ENCODE peak calls at places on chromosome 11, in six cellular contexts. One of them, this sample, is unnamed.
A peak's percentile ranks its signal among the peaks of the same experiment; 100 is the strongest.

GRCh38 chr11:38019072-38019775 is 1421.2 kb upstream of the RAG2 start:
- DNase-seq in Right ventricle myocardium inferior: peak; percentile 45
- DNase-seq in SW480: no peak
- DNase-seq in effector memory CD8-positive, alpha-beta T cell: no peak
- DNase-seq in Right ventricle myocardium superior: no peak
- DNase-seq in hepatic stellate cell: no peak
- DNase-seq in this sample: no peak

GRCh38 chr11:122910775-122911174 is 28.2 kb downstream of the JHY start:
- DNase-seq in Right ventricle myocardium superior: no peak
- DNase-seq in hepatic stellate cell: no peak
- DNase-seq in SW480: peak; percentile 27
- DNase-seq in effector memory CD8-positive, alpha-beta T cell: no peak
- DNase-seq in Right ventricle myocardium inferior: no peak
- DNase-seq in this sample: no peak

GRCh38 chr11:132913295-132913694 is 619.0 kb downstream of the OPCML start:
- DNase-seq in effector memory CD8-positive, alpha-beta T cell: no peak
- DNase-seq in Right ventricle myocardium inferior: no peak
- DNase-seq in SW480: no peak
- DNase-seq in Right ventricle myocardium superior: no peak
- DNase-seq in hepatic stellate cell: no peak
- DNase-seq in this sample: no peak

GRCh38 chr11:27599217-27599616 is 92.6 kb upstream of the LIN7C start:
- DNase-seq in Right ventricle myocardium inferior: no peak
- DNase-seq in effector memory CD8-positive, alpha-beta T cell: no peak
- DNase-seq in SW480: no peak
- DNase-seq in Right ventricle myocardium superior: no peak
- DNase-seq in hepatic stellate cell: no peak
- DNase-seq in this sample: no peak

GRCh38 chr11:73405146-73405510 is 28.9 kb downstream of the RELT start:
- DNase-seq in SW480: no peak
- DNase-seq in Right ventricle myocardium inferior: no peak
- DNase-seq in Right ventricle myocardium superior: no peak
- DNase-seq in effector memory CD8-positive, alpha-beta T cell: no peak
- DNase-seq in hepatic stellate cell: no peak
- DNase-seq in this sample: no peak

GRCh38 chr11:9061807-9062206 is 29.6 kb downstream of the SCUBE2 start:
- DNase-seq in effector memory CD8-positive, alpha-beta T cell: no peak
- DNase-seq in hepatic stellate cell: no peak
- DNase-seq in Right ventricle myocardium inferior: no peak
- DNase-seq in SW480: no peak
- DNase-seq in Right ventricle myocardium superior: no peak
- DNase-seq in this sample: no peak

GRCh38 chr11:66723693-66724092 is 5.3 kb downstream of the SPTBN2 start:
- DNase-seq in SW480: no peak
- DNase-seq in Right ventricle myocardium inferior: no peak
- DNase-seq in hepatic stellate cell: no peak
- DNase-seq in effector memory CD8-positive, alpha-beta T cell: no peak
- DNase-seq in Right ventricle myocardium superior: no peak
- DNase-seq in this sample: no peak

GRCh38 chr11:126391970-126392637 is 36.6 kb downstream of the ST3GAL4 start:
- DNase-seq in SW480: no peak
- DNase-seq in hepatic stellate cell: no peak
- DNase-seq in effector memory CD8-positive, alpha-beta T cell: no peak
- DNase-seq in Right ventricle myocardium superior: peak; percentile 65
- DNase-seq in Right ventricle myocardium inferior: no peak
- DNase-seq in this sample: no peak

GRCh38 chr11:115499891-115500290 is 4.3 kb downstream of the CADM1 start:
- DNase-seq in hepatic stellate cell: no peak
- DNase-seq in Right ventricle myocardium inferior: no peak
- DNase-seq in effector memory CD8-positive, alpha-beta T cell: no peak
- DNase-seq in Right ventricle myocardium superior: no peak
- DNase-seq in SW480: no peak
- DNase-seq in this sample: no peak

GRCh38 chr11:3090096-3090901 is 33.1 kb upstream of the CARS1 start:
- DNase-seq in Right ventricle myocardium superior: peak; percentile 27
- DNase-seq in effector memory CD8-positive, alpha-beta T cell: no peak
- DNase-seq in SW480: no peak
- DNase-seq in hepatic stellate cell: no peak
- DNase-seq in Right ventricle myocardium inferior: no peak
- DNase-seq in this sample: peak; percentile 5

GRCh38 chr11:17298302-17298701 is 21.8 kb downstream of the NUCB2 start:
- DNase-seq in effector memory CD8-positive, alpha-beta T cell: no peak
- DNase-seq in SW480: no peak
- DNase-seq in Right ventricle myocardium superior: no peak
- DNase-seq in Right ventricle myocardium inferior: no peak
- DNase-seq in hepatic stellate cell: no peak
- DNase-seq in this sample: no peak

GRCh38 chr11:126344291-126344970 is 11.1 kb upstream of the ST3GAL4 start:
- DNase-seq in Right ventricle myocardium inferior: no peak
- DNase-seq in hepatic stellate cell: no peak
- DNase-seq in effector memory CD8-positive, alpha-beta T cell: no peak
- DNase-seq in SW480: no peak
- DNase-seq in Right ventricle myocardium superior: peak; percentile 20
- DNase-seq in this sample: no peak

GRCh38 chr11:100687630-100688395 is 725 bp downstream of the ARHGAP42 start:
- DNase-seq in hepatic stellate cell: peak; percentile 78
- DNase-seq in effector memory CD8-positive, alpha-beta T cell: no peak
- DNase-seq in SW480: peak; percentile 84
- DNase-seq in Right ventricle myocardium inferior: peak; percentile 74
- DNase-seq in Right ventricle myocardium superior: peak; percentile 55
- DNase-seq in this sample: peak; percentile 80

GRCh38 chr11:67267188-67268035 is 1.1 kb downstream of the GRK2 start:
- DNase-seq in Right ventricle myocardium superior: peak; percentile 56
- DNase-seq in effector memory CD8-positive, alpha-beta T cell: peak; percentile 38
- DNase-seq in Right ventricle myocardium inferior: no peak
- DNase-seq in hepatic stellate cell: no peak
- DNase-seq in SW480: peak; percentile 94
- DNase-seq in this sample: no peak

GRCh38 chr11:75510626-75511025 is 15.1 kb downstream of the GDPD5 start:
- DNase-seq in Right ventricle myocardium superior: no peak
- DNase-seq in hepatic stellate cell: no peak
- DNase-seq in SW480: no peak
- DNase-seq in effector memory CD8-positive, alpha-beta T cell: no peak
- DNase-seq in Right ventricle myocardium inferior: no peak
- DNase-seq in this sample: no peak

GRCh38 chr11:36296925-36297604 is 977 bp downstream of the PRR5L start:
- DNase-seq in hepatic stellate cell: peak; percentile 14
- DNase-seq in SW480: no peak
- DNase-seq in Right ventricle myocardium inferior: no peak
- DNase-seq in Right ventricle myocardium superior: no peak
- DNase-seq in effector memory CD8-positive, alpha-beta T cell: no peak
- DNase-seq in this sample: no peak

GRCh38 chr11:27718346-27718852 is 18.1 kb upstream of the BDNF start:
- DNase-seq in Right ventricle myocardium superior: no peak
- DNase-seq in effector memory CD8-positive, alpha-beta T cell: no peak
- DNase-seq in Right ventricle myocardium inferior: no peak
- DNase-seq in SW480: peak; percentile 87
- DNase-seq in hepatic stellate cell: peak; percentile 78
- DNase-seq in this sample: peak; percentile 84